ENCODE peak calls at places on chromosomes 12 and 14, in eight cellular contexts. M is upper lobe of right lung, D is left ventricle myocardium inferior, B is K562, J is neural progenitor cell, W is ascending aorta, A is esophagus squamous epithelium, L is psoas muscle. I is an unnamed sample.

GRCh38 chr14:106551265-106551664 is 1024.9 kb downstream of the TMEM121 start:
- DNase-seq in J (no peak), D (no peak), L (no peak), A (no peak), B (peak; percentile 3), M (no peak), W (no peak), I (peak; percentile 37)

GRCh38 chr14:102518063-102518648 is 8.6 kb upstream of the ANKRD9 start:
- DNase-seq in J (no peak), M (no peak), W (no peak), B (no peak), D (no peak), L (no peak), A (no peak), I (no peak)

GRCh38 chr14:81435578-81436295 is 35.6 kb upstream of the STON2 start:
- DNase-seq in J (peak; percentile 88), M (peak; percentile 75), B (peak; percentile 72), D (peak; percentile 54), A (no peak), W (no peak), L (peak; percentile 65), I (peak; percentile 46)

GRCh38 chr12:65603428-65604351 is 220.6 kb upstream of the HMGA2 start:
- DNase-seq in J (peak; percentile 44), B (peak; percentile 30), A (no peak), D (peak; percentile 18), L (no peak), W (no peak), M (no peak), I (peak; percentile 21)

GRCh38 chr14:33010495-33010894 is 71.8 kb downstream of the NPAS3 start:
- DNase-seq in M (no peak), L (no peak), D (no peak), A (no peak), W (no peak), J (no peak), B (no peak), I (no peak)

GRCh38 chr12:84919271-84919670 is 6.7 kb upstream of the SLC6A15 start:
- DNase-seq in L (no peak), M (no peak), W (no peak), B (no peak), D (no peak), A (no peak), J (no peak), I (no peak)

GRCh38 chr14:72651715-72652114 is 242.2 kb downstream of the DPF3 start:
- DNase-seq in B (no peak), W (no peak), M (no peak), J (no peak), L (no peak), D (no peak), A (no peak), I (no peak)

GRCh38 chr14:104016873-104017650 is 68.4 kb upstream of the ASPG start:
- DNase-seq in B (no peak), L (no peak), W (no peak), A (no peak), M (no peak), D (no peak), J (no peak), I (no peak)

GRCh38 chr14:34971381-34971780 is 11.4 kb upstream of the SRP54 start:
- DNase-seq in M (no peak), B (no peak), L (no peak), D (no peak), W (no peak), A (no peak), J (no peak), I (no peak)

GRCh38 chr14:66070542-66071319 is 415.4 kb upstream of the CCDC196 start:
- DNase-seq in A (no peak), D (peak; percentile 25), W (no peak), B (peak; percentile 47), M (no peak), L (no peak), J (peak; percentile 78), I (peak; percentile 76)

GRCh38 chr14:94307410-94307992 is 14.4 kb upstream of the SERPINA10 start:
- DNase-seq in M (no peak), W (no peak), D (no peak), A (no peak), J (peak; percentile 20), L (no peak), B (peak; percentile 9), I (no peak)

GRCh38 chr14:92687681-92688433 is 60.6 kb downstream of the LGMN start:
- DNase-seq in M (peak; percentile 83), L (peak; percentile 43), B (no peak), J (peak; percentile 76), D (no peak), A (no peak), W (no peak), I (no peak)

GRCh38 chr14:22226381-22226780 is 362.6 kb downstream of the DAD1 start:
- DNase-seq in D (no peak), M (no peak), W (no peak), L (no peak), B (peak; percentile 4), J (peak; percentile 31), A (no peak), I (no peak)

GRCh38 chr14:69980457-69981414 is 101.5 kb downstream of the SMOC1 start:
- DNase-seq in J (peak; percentile 62), A (no peak), B (no peak), W (no peak), L (no peak), D (no peak), M (no peak), I (peak; percentile 90)

GRCh38 chr14:39102265-39102968 is 618 bp downstream of the SEC23A start:
- DNase-seq in B (peak; percentile 30), D (peak; percentile 20), J (no peak), W (no peak), A (no peak), M (no peak), L (no peak), I (no peak)

GRCh38 chr12:12990700-12991468 is 9.2 kb downstream of the HEBP1 start:
- DNase-seq in D (no peak), B (no peak), L (no peak), W (no peak), J (no peak), A (no peak), M (no peak), I (no peak)

GRCh38 chr14:70735043-70735442 is 74.3 kb downstream of the MAP3K9 start:
- DNase-seq in D (no peak), A (no peak), J (no peak), L (no peak), B (no peak), M (no peak), W (no peak), I (no peak)

GRCh38 chr14:99818503-99819036 is 25.4 kb downstream of the EML1 start:
- DNase-seq in D (no peak), M (no peak), A (no peak), B (no peak), L (no peak), W (no peak), J (no peak), I (no peak)

GRCh38 chr12:113955109-113955970 is 10.8 kb downstream of the RBM19 start:
- DNase-seq in L (no peak), J (peak; percentile 62), M (no peak), W (no peak), A (no peak), D (no peak), B (peak; percentile 41), I (no peak)

GRCh38 chr14:24054324-24054641 is 2.5 kb downstream of the CARMIL3 start:
- DNase-seq in B (no peak), D (no peak), L (no peak), J (no peak), W (no peak), A (no peak), M (no peak), I (no peak)
- H3K27me3 ChIP-seq in B (no peaks in the 10 kb centered on the region), D (peaks cover 21% of the 10 kb centered on the region), L (no peaks in the 10 kb centered on the region), J (peaks cover 3% of the 10 kb centered on the region), W (no peaks in the 10 kb centered on the region), A (no peaks in the 10 kb centered on the region), M (no peaks in the 10 kb centered on the region), I (no peaks in the 10 kb centered on the region)

GRCh38 chr12:124278389-124279101 is 16.3 kb upstream of the RFLNA start:
- DNase-seq in M (no peak), D (no peak), B (no peak), A (no peak), L (no peak), W (no peak), J (no peak), I (no peak)

GRCh38 chr12:124277394-124278222 is 17.3 kb upstream of the RFLNA start:
- DNase-seq in J (no peak), A (no peak), L (no peak), W (no peak), B (no peak), D (no peak), M (no peak), I (no peak)

GRCh38 chr12:124270671-124271070 is 24.2 kb upstream of the RFLNA start:
- DNase-seq in M (no peak), B (no peak), D (no peak), W (no peak), J (no peak), L (no peak), A (no peak), I (no peak)

GRCh38 chr12:124276337-124276736 is 18.6 kb upstream of the RFLNA start:
- DNase-seq in D (no peak), W (no peak), B (no peak), J (no peak), A (no peak), L (no peak), M (no peak), I (no peak)

GRCh38 chr12:124273630-124274029 is 21.3 kb upstream of the RFLNA start:
- DNase-seq in A (no peak), L (no peak), B (peak; percentile 82), M (no peak), W (no peak), J (no peak), D (no peak), I (no peak)
- TF ChIP-seq CTCF in A (no peak), L (no peak), B (peak; percentile 78), M (peak; percentile 16), W (peak; percentile 5), J (peak; percentile 29), D (no peak), I (no peak)

GRCh38 chr12:57221169-57221917 is 4.7 kb downstream of the NXPH4 start:
- DNase-seq in B (no peak), W (no peak), L (no peak), J (no peak), D (no peak), A (no peak), M (no peak), I (no peak)

GRCh38 chr12:57218030-57218853 is 1.6 kb downstream of the NXPH4 start:
- DNase-seq in J (no peak), W (no peak), M (no peak), D (no peak), A (no peak), B (no peak), L (no peak), I (no peak)

GRCh38 chr12:57219993-57220728 is 3.6 kb downstream of the NXPH4 start:
- DNase-seq in W (no peak), B (no peak), J (peak; percentile 62), A (no peak), M (no peak), L (no peak), D (no peak), I (no peak)

GRCh38 chr12:57220770-57221168 is 4.2 kb downstream of the NXPH4 start:
- DNase-seq in B (no peak), W (no peak), M (no peak), A (no peak), L (no peak), J (no peak), D (no peak), I (no peak)

GRCh38 chr12:57219205-57219992 is 2.8 kb downstream of the NXPH4 start:
- DNase-seq in D (no peak), A (no peak), M (no peak), B (no peak), W (no peak), L (no peak), J (peak; percentile 80), I (no peak)
- H3K27me3 ChIP-seq in D (peaks cover 99% of the 10 kb centered on the region), A (peaks cover 32% of the 10 kb centered on the region), M (peaks cover 95% of the 10 kb centered on the region), B (peaks cover 42% of the 10 kb centered on the region), W (no peaks in the 10 kb centered on the region), L (peaks cover 33% of the 10 kb centered on the region), J (peaks cover 100% of the 10 kb centered on the region), I (no peaks in the 10 kb centered on the region)

GRCh38 chr14:89973234-89973823 is 17.6 kb downstream of the TDP1 start:
- DNase-seq in B (peak; percentile 55), A (no peak), L (peak; percentile 54), J (peak; percentile 80), M (no peak), D (peak; percentile 38), W (no peak), I (peak; percentile 85)
- TF ChIP-seq CTCF in B (peak; percentile 58), A (peak; percentile 70), L (peak; percentile 86), J (peak; percentile 93), M (peak; percentile 84), D (peak; percentile 89), W (peak; percentile 83), I (peak; percentile 77)